ENCODE peak calls at places on chromosomes 11 and 22, in six cellular contexts. N, S, J, Q, U and O are unnamed samples.
A peak's percentile ranks its signal among the peaks of the same experiment; 100 is the strongest.

GRCh38 chr11:75024764-75025211 is 36.1 kb downstream of the NEU3 start:
- DNase-seq in N (no peak), S (no peak), J (no peak), Q (no peak), U (no peak), O (no peak)

GRCh38 chr11:34327804-34328631 is 29.8 kb downstream of the ABTB2 start:
- DNase-seq in N (peak; percentile 30), S (peak; percentile 16), J (no peak), Q (no peak), U (no peak), O (peak; percentile 75)

GRCh38 chr22:49097966-49098365 is 729.7 kb downstream of the BRD1 start:
- DNase-seq in N (no peak), S (no peak), J (no peak), Q (no peak), U (no peak), O (no peak)

GRCh38 chr11:100467821-100468508 is 219.1 kb upstream of the ARHGAP42 start:
- DNase-seq in N (no peak), S (no peak), J (no peak), Q (no peak), U (no peak), O (no peak)

GRCh38 chr22:46010177-46010867 is 33.4 kb upstream of the WNT7B start:
- DNase-seq in N (no peak), S (no peak), J (no peak), Q (no peak), U (no peak), O (peak; percentile 36)

GRCh38 chr11:65424200-65425104 is 1.9 kb downstream of the NEAT1 start:
- DNase-seq in N (no peak), S (peak; percentile 56), J (no peak), Q (peak; percentile 73), U (no peak), O (no peak)

GRCh38 chr11:104324276-104324675 is 160.3 kb upstream of the PDGFD start:
- DNase-seq in N (no peak), S (no peak), J (no peak), Q (no peak), U (no peak), O (no peak)

GRCh38 chr11:108887436-108888238 is 222.8 kb downstream of the DDX10 start:
- DNase-seq in N (no peak), S (no peak), J (no peak), Q (no peak), U (no peak), O (no peak)

GRCh38 chr11:19827399-19828135 is 114.9 kb downstream of the NAV2 start:
- DNase-seq in N (no peak), S (no peak), J (no peak), Q (peak; percentile 43), U (no peak), O (no peak)

GRCh38 chr11:114562166-114562916 is 2.7 kb upstream of the NXPE1 start:
- DNase-seq in N (no peak), S (no peak), J (no peak), Q (no peak), U (no peak), O (no peak)

GRCh38 chr11:66860449-66860831 is 3.6 kb downstream of the LRFN4 start:
- DNase-seq in N (no peak), S (no peak), J (no peak), Q (peak; percentile 48), U (no peak), O (no peak)

GRCh38 chr11:61923166-61924015 is 6.0 kb upstream of the RAB3IL1 start:
- DNase-seq in N (peak; percentile 79), S (peak; percentile 83), J (no peak), Q (no peak), U (peak; percentile 87), O (peak; percentile 83)

GRCh38 chr22:20567371-20567847 is 60.0 kb downstream of the MED15 start:
- DNase-seq in N (no peak), S (no peak), J (no peak), Q (peak; percentile 40), U (no peak), O (no peak)

GRCh38 chr11:115081972-115082371 is 403.6 kb downstream of the NXPE2 start:
- DNase-seq in N (no peak), S (peak; percentile 10), J (no peak), Q (no peak), U (no peak), O (no peak)

GRCh38 chr11:119347242-119347641 is 737 bp upstream of the MFRP start:
- DNase-seq in N (no peak), S (no peak), J (no peak), Q (no peak), U (peak; percentile 36), O (no peak)
- H3K4me1 ChIP-seq in N (no peaks in the 10 kb centered on the region), S (no peaks in the 10 kb centered on the region), J (no peaks in the 10 kb centered on the region), Q (no peaks in the 10 kb centered on the region), U (peaks cover 34% of the 10 kb centered on the region), O (peaks cover 1% of the 10 kb centered on the region)

GRCh38 chr11:84437129-84438123 is 1151.3 kb upstream of the CCDC90B start:
- DNase-seq in N (no peak), S (peak; percentile 84), J (peak; percentile 3), Q (peak; percentile 3), U (peak; percentile 14), O (peak; percentile 23)

GRCh38 chr11:84438565-84438964 is 1152.4 kb upstream of the CCDC90B start:
- DNase-seq in N (no peak), S (no peak), J (no peak), Q (no peak), U (no peak), O (no peak)
- TF ChIP-seq CTCF in N (no peak), S (no peak), J (no peak), Q (no peak), U (no peak), O (no peak)

DNA sequence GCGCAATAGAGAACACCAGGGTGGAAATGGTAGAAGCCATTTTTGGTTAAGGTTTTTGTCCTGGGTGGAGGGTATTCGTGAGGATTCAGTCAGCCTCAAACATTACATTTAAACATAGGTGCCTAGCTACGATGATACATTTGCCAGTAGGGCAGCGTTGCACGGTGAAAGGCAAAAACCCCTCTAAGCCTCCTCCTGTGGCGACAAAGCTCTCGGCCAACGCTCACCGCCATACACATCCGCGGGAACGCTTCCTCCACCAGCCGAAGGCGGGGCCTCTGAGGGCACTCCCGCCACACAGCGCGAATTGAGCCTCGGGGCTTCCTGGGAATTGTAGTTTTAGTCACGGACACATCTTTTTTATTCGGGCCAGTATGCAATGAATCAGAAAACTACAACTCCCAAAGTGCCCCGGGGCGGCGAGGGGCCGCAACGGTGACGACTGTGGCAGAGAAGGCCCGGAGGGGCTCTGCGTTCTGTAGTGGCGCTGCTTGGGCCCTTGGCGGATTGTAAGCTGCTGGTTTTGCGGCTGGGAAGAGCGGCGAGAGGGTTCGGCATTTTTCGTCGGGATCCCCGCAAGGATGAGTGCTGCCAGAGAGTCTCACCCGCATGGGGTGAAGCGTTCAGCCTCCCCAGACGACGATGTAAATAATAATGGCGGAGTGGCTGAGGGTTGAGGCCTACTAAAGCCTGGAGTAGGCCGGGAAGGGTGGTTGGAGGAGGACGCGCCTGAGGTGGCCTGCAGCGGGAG is at the start of gene C11orf58:
- DNase-seq in N (peak; percentile 93), S (peak; percentile 98), J (peak; percentile 88), Q (peak; percentile 97), U (peak; percentile 95), O (peak; percentile 96)
- TF ChIP-seq POLR2A in N (peak; percentile 95), S (peak; percentile 97), J (peak; percentile 98), Q (peak; percentile 83), U (peak; percentile 88), O (peak; percentile 82)

GRCh38 chr22:39296535-39296934 is 22.9 kb downstream of the RPL3 start:
- DNase-seq in N (no peak), S (no peak), J (no peak), Q (no peak), U (no peak), O (no peak)
- H3K4me1 ChIP-seq in N (peaks cover under 1% of the 10 kb centered on the region), S (peaks cover 72% of the 10 kb centered on the region), J (peaks cover 21% of the 10 kb centered on the region), Q (peaks cover 77% of the 10 kb centered on the region), U (peaks cover 100% of the 10 kb centered on the region), O (peaks cover 54% of the 10 kb centered on the region)

GRCh38 chr22:41052661-41053490 is 39.5 kb upstream of the EP300 start:
- DNase-seq in N (no peak), S (no peak), J (no peak), Q (no peak), U (peak; percentile 33), O (no peak)

GRCh38 chr22:41048791-41049717 is 43.3 kb upstream of the EP300 start:
- DNase-seq in N (peak; percentile 51), S (peak; percentile 62), J (no peak), Q (no peak), U (peak; percentile 61), O (peak; percentile 75)

GRCh38 chr22:41047741-41048140 is 44.7 kb upstream of the EP300 start:
- DNase-seq in N (no peak), S (peak; percentile 4), J (no peak), Q (no peak), U (no peak), O (no peak)

GRCh38 chr22:41050873-41051272 is 41.5 kb upstream of the EP300 start:
- DNase-seq in N (no peak), S (no peak), J (no peak), Q (no peak), U (no peak), O (no peak)
- TF ChIP-seq CTCF in N (no peak), S (no peak), J (no peak), Q (no peak), U (no peak), O (no peak)

GRCh38 chr11:111540114-111540920 is at the start of gene LAYN:
- DNase-seq in N (no peak), S (peak; percentile 25), J (no peak), Q (no peak), U (no peak), O (peak; percentile 76)
- TF ChIP-seq POLR2A in N (peak; percentile 33), S (no peak), J (no peak), Q (no peak), U (no peak), O (peak; percentile 31)

DNA sequence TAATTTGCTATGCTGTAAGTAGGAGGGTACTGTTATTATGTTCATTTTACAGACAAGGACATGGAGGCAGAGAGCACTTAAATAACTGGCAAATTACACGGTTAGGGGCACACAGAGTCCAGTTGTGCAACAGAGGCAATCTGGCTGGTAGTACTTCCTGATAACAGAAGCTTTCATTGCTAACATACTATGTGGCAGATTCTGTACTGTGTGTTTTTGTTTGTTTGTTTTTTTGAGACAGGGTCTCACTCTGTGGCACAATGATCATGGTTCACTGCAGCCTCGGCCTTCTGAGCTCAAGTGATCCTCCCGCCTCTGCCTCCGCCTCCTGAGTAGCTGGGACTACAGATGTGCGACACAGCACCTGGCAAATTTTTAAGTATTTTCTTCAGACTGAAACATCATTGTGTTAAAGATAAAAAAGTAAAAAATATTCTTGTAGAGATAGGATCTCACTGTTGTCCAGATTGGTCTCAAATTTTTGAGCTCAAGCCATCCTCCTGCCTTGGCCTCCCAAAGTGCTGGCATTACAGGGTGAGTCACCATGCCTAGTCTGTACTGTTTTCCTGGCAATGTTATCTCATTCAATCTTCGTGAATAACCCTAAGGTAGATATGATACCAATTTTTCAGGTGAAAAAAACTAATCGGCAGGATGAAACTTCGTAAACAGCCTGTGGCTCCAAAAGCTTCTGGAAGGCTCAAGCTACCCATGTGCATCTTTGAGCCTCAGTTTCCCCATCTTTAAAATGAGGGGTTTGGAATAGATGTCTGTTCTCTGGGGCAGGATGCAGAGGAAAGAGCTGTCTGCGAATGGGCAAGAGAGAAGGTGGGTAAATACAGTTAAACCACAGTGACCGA is 933 bp upstream of the NUCB2 start:
- DNase-seq in N (no peak), S (no peak), J (no peak), Q (no peak), U (peak; percentile 48), O (no peak)
- H3K4me1 ChIP-seq in N (no peaks in the 10 kb centered on the region), S (peaks cover 31% of the 10 kb centered on the region), J (peaks cover 9% of the 10 kb centered on the region), Q (peaks cover 11% of the 10 kb centered on the region), U (peaks cover 45% of the 10 kb centered on the region), O (peaks cover 44% of the 10 kb centered on the region)